ENCODE peak calls at places on chromosomes 7 and 10, in seven cellular contexts. G is psoas muscle; Q is CD4-positive, alpha-beta T cell; B is MM.1S; D is brain microvascular endothelial cell; J is IMR-90; H is progenitor cell of endocrine pancreas. S is an unnamed sample.

GRCh38 chr10:103592186-103593021 is 98.9 kb downstream of the NEURL1 start:
- DNase-seq in B (peak), Q (no peak), H (peak), G (peak), D (peak), J (peak), S (peak)

GRCh38 chr10:70041016-70041415 is 11.6 kb upstream of the MACROH2A2 start:
- DNase-seq in D (no peak), Q (no peak), J (no peak), B (no peak), G (no peak), H (no peak), S (no peak)

GRCh38 chr7:116439856-116440549 is 59.5 kb upstream of the CAV2 start:
- DNase-seq in D (peak), J (no peak), Q (no peak), H (no peak), G (no peak), B (no peak), S (no peak)

GRCh38 chr10:5583525-5584175 is 58.9 kb downstream of the CALML3 start:
- DNase-seq in Q (no peak), B (peak), G (no peak), J (no peak), D (no peak), H (no peak), S (peak)

GRCh38 chr10:77637474-77637985 is at the start of gene KCNMA1:
- DNase-seq in G (peak), J (no peak), B (peak), H (peak), Q (no peak), D (peak), S (no peak)

GRCh38 chr7:121211253-121211652 is 117.5 kb upstream of the WNT16 start:
- DNase-seq in B (no peak), D (no peak), G (no peak), J (no peak), Q (no peak), H (no peak), S (no peak)

GRCh38 chr7:23863209-23863798 is 153.3 kb downstream of the STK31 start:
- DNase-seq in H (no peak), Q (no peak), B (peak), G (no peak), J (peak), D (peak), S (peak)

GRCh38 chr10:93062499-93063216 is 2.1 kb downstream of the CYP26C1 start:
- DNase-seq in J (peak), B (peak), G (no peak), D (no peak), H (no peak), Q (no peak), S (no peak)

GRCh38 chr10:93098816-93099215 is 25.1 kb downstream of the CYP26A1 start:
- DNase-seq in B (no peak), Q (no peak), H (no peak), J (no peak), D (no peak), G (no peak), S (no peak)

GRCh38 chr7:128381161-128381821 is 19.8 kb upstream of the PRRT4 start:
- DNase-seq in J (no peak), D (no peak), G (no peak), H (no peak), B (peak), Q (no peak), S (peak)

GRCh38 chr7:18393465-18394118 is 102.0 kb upstream of the HDAC9 start:
- DNase-seq in J (no peak), H (no peak), D (no peak), G (no peak), B (no peak), Q (no peak), S (no peak)

GRCh38 chr7:73842248-73842895 is at the start of gene METTL27:
- DNase-seq in D (peak), J (peak), Q (peak), G (peak), H (peak), B (peak), S (peak)

GRCh38 chr7:111735661-111736323 is 173.5 kb upstream of the IMMP2L start:
- DNase-seq in D (peak), H (peak), G (no peak), Q (peak), B (peak), J (peak), S (peak)

GRCh38 chr7:56287429-56288138 is 171.4 kb upstream of the NUPR2 start:
- DNase-seq in Q (no peak), J (no peak), D (no peak), B (no peak), H (no peak), G (peak), S (no peak)

GRCh38 chr10:133162178-133162909 is 2.3 kb downstream of the KNDC1 start:
- DNase-seq in H (no peak), D (no peak), Q (no peak), G (no peak), B (no peak), J (no peak), S (peak)

GRCh38 chr10:116385994-116386809 is 41.4 kb upstream of the PNLIPRP3 start:
- DNase-seq in B (peak), D (peak), Q (no peak), H (no peak), G (no peak), J (peak), S (peak)

GRCh38 chr10:72561745-72562166 is 64.1 kb downstream of the MICU1 start:
- DNase-seq in G (no peak), Q (no peak), J (no peak), H (no peak), D (no peak), B (peak), S (no peak)

GRCh38 chr10:97612386-97612785 is 20.9 kb downstream of the MORN4 start:
- DNase-seq in G (no peak), J (peak), D (peak), B (peak), H (no peak), Q (no peak), S (peak)

GRCh38 chr7:39709029-39709428 is 85.7 kb downstream of the RALA start:
- DNase-seq in G (no peak), Q (no peak), J (no peak), H (no peak), D (no peak), B (no peak), S (no peak)

GRCh38 chr7:1065263-1066260 is 21.2 kb downstream of the GPR146 start:
- DNase-seq in G (peak), D (peak), B (peak), J (peak), H (peak), Q (peak), S (peak)

GRCh38 chr10:132131581-132132250 is 55.0 kb upstream of the DPYSL4 start:
- DNase-seq in D (no peak), J (no peak), G (peak), Q (no peak), B (no peak), H (no peak), S (no peak)

GRCh38 chr10:68261132-68261856 is 29.4 kb upstream of the ATOH7 start:
- DNase-seq in H (no peak), B (no peak), D (no peak), J (no peak), G (no peak), Q (no peak), S (no peak)

GRCh38 chr10:29646960-29647431 is 12.2 kb upstream of the SVIL start:
- DNase-seq in H (no peak), D (peak), Q (no peak), G (no peak), B (no peak), J (peak), S (no peak)

GRCh38 chr10:126917375-126917774 is 12.1 kb downstream of the DOCK1 start:
- DNase-seq in D (no peak), Q (no peak), J (no peak), B (no peak), G (no peak), H (no peak), S (no peak)

GRCh38 chr10:4051011-4051407 is 266.0 kb upstream of the KLF6 start:
- DNase-seq in H (no peak), J (peak), G (no peak), D (no peak), Q (no peak), B (no peak), S (no peak)

GRCh38 chr7:135712796-135713195 is 15.2 kb downstream of the SLC13A4 start:
- DNase-seq in G (no peak), J (no peak), Q (no peak), B (no peak), D (no peak), H (no peak), S (no peak)

GRCh38 chr7:73612598-73613269 is 11.6 kb downstream of the MLXIPL start:
- DNase-seq in J (peak), B (no peak), Q (no peak), D (peak), G (no peak), H (no peak), S (peak)

GRCh38 chr7:78523903-78524302 is 725.3 kb downstream of the PHTF2 start:
- DNase-seq in Q (no peak), D (no peak), H (no peak), J (no peak), G (no peak), B (no peak), S (no peak)

GRCh38 chr7:114153700-114154099 is 234.9 kb upstream of the PPP1R3A start:
- DNase-seq in H (no peak), B (no peak), G (no peak), J (no peak), D (no peak), Q (no peak), S (no peak)

GRCh38 chr7:69588773-69589172 is 9.5 kb upstream of the AUTS2 start:
- DNase-seq in D (no peak), G (no peak), J (no peak), B (no peak), H (no peak), Q (no peak), S (no peak)

GRCh38 chr7:140238778-140239652 is 62.2 kb upstream of the KDM7A start:
- DNase-seq in J (no peak), D (no peak), Q (no peak), B (no peak), H (no peak), G (no peak), S (peak)

GRCh38 chr7:149669121-149669818 is 104.1 kb downstream of the ZNF467 start:
- DNase-seq in H (no peak), J (peak), B (peak), Q (no peak), D (no peak), G (no peak), S (peak)

GRCh38 chr10:91514684-91515253 is 104.6 kb downstream of the HECTD2 start:
- DNase-seq in J (peak), B (no peak), G (no peak), H (no peak), Q (no peak), D (no peak), S (no peak)

GRCh38 chr10:107577226-107577625 is 412.7 kb upstream of the SORCS1 start:
- DNase-seq in J (no peak), Q (no peak), D (no peak), B (no peak), G (no peak), H (no peak), S (no peak)

GRCh38 chr10:48187713-48188541 is 86.6 kb downstream of the FRMPD2 start:
- DNase-seq in D (no peak), J (no peak), G (no peak), B (no peak), H (no peak), Q (no peak), S (no peak)

GRCh38 chr10:114393886-114394285 is 10.4 kb downstream of the AFAP1L2 start:
- DNase-seq in Q (no peak), D (no peak), J (no peak), B (no peak), G (no peak), H (no peak), S (no peak)

GRCh38 chr10:121240011-121240410 is 358.2 kb downstream of the FGFR2 start:
- DNase-seq in D (no peak), B (no peak), Q (no peak), G (no peak), J (no peak), H (no peak), S (peak)

GRCh38 chr10:104038958-104039752 is 46.5 kb downstream of the COL17A1 start:
- DNase-seq in Q (no peak), D (no peak), B (no peak), G (no peak), H (no peak), J (no peak), S (no peak)

GRCh38 chr7:70788276-70788675 is 343.7 kb upstream of the GALNT17 start:
- DNase-seq in B (no peak), Q (peak), G (no peak), H (no peak), J (no peak), D (no peak), S (no peak)
- TF ChIP-seq CTCF in B (no peak), Q (no peak), G (no peak), H (no peak), J (no peak), D (no peak), S (no peak)

GRCh38 chr7:87506243-87507180 is 31.0 kb upstream of the ABCB4 start:
- DNase-seq in H (no peak), B (peak), J (peak), G (no peak), Q (no peak), D (no peak), S (peak)
- TF ChIP-seq CTCF in H (peak), B (peak), J (peak), G (peak), Q (peak), D (peak), S (peak)

DNA sequence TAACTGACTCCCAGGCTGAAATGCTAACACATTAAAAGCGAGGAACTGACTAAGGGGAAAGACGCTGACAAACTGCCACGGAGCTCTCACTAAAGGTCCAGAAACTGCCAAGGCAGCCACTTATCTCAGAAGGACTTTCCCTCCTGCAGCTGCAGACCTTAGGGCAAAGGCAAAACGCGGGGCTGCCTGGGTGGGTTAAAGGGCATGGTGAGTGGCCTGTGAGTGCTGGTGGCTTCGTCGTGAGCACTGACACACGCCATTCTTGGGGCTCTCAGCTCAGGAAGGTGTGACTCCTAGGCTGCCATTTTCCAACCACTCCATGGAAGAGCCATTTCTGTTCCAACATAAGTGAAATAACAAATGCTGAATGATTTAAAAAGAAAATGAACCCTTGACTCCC is 232.5 kb downstream of the COBL start:
- DNase-seq in G (no peak), D (no peak), J (no peak), H (no peak), B (no peak), Q (no peak), S (no peak)
- TF ChIP-seq CTCF in G (no peak), D (no peak), J (no peak), H (no peak), B (no peak), Q (no peak), S (no peak)

GRCh38 chr7:47455872-47456185 is 126.1 kb downstream of the TNS3 start:
- DNase-seq in B (no peak), Q (no peak), D (no peak), G (no peak), H (no peak), J (no peak), S (no peak)
- TF ChIP-seq CTCF in B (no peak), Q (no peak), D (no peak), G (no peak), H (no peak), J (no peak), S (no peak)

DNA sequence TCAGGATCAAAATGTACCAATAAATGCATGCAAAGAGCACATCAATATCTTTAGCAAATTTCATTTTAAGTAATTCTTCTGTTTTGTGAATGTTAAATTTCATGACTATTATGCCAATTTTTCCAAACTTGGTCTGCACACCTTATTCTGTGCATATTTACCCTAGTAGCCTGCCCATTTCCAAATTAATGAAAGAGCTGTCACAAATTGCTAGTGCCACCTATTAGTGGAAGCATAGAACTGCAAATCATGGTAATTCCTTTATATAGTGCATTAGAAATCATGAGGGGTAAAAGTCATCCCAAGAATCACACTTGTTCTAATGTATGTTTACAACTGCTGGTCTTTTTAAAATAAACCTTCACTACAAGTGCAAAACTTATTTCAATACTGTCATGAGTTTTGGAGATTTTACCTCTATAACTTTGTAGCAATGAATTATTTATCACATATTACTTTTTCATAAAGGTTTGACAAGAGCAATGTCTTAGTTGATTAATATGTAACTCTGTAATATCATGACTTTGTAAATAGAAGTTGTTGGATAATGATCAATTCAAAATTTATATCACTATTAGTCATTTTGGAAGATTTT is 5.7 kb downstream of the SEMA3A start:
- DNase-seq in B (peak), D (no peak), J (peak), G (no peak), H (no peak), Q (no peak), S (peak)
- TF ChIP-seq CTCF in B (peak), D (peak), J (peak), G (no peak), H (peak), Q (peak), S (peak)

DNA sequence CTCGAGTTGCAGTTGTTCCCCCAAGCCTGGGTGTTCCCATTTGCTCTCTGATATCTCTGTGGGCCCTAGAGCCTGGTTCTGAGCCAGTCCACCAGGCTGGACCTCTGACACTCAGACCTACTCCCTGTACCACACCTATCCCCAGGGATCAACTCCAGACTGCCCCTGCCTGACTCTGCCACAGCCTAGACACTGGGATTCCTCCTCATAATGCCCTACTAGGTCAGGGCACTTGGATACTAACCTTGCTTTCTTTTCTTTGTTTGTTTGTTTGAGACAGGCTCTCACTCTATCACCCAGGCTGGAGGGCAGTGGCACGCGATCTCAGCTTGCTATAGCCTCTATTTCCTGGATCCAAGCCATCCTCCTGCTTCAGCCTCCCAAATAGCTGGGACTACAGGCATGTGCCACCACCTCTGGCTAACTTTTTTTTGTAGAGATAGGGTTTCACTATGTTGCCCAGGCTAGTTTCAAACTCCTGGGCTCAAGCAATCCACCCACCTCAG is 30.8 kb upstream of the PDCD4 start:
- DNase-seq in B (no peak), Q (no peak), H (no peak), D (no peak), G (no peak), J (no peak), S (no peak)
- TF ChIP-seq CTCF in B (no peak), Q (no peak), H (no peak), D (no peak), G (no peak), J (no peak), S (no peak)

DNA sequence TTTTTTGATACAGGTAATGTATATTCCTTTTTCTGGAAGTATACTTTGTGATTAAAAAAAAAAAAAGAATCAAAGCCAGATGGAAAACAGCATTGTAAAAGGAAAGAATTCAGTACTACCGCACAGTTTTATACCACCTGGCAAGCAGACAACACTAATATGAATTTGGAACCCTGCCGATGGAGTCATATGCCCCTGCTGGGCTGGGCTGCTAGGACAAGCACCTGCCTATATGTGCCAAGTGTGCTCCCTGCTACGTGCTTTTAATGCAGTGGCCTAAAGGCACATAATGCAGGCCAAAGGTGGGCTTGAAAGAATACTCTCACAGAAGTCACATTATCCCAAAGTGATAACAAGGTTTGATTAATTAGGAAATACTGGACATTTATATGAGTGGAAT is 29.8 kb upstream of the WAC start:
- DNase-seq in H (no peak), J (no peak), Q (no peak), G (no peak), B (no peak), D (no peak), S (peak)
- TF ChIP-seq CTCF in H (peak), J (no peak), Q (no peak), G (no peak), B (no peak), D (peak), S (peak)

GRCh38 chr10:13518076-13518692 is 10.6 kb downstream of the BEND7 start:
- DNase-seq in J (peak), D (peak), Q (no peak), G (no peak), H (no peak), B (no peak), S (no peak)
- TF ChIP-seq CTCF in J (peak), D (peak), Q (no peak), G (peak), H (peak), B (peak), S (no peak)

DNA sequence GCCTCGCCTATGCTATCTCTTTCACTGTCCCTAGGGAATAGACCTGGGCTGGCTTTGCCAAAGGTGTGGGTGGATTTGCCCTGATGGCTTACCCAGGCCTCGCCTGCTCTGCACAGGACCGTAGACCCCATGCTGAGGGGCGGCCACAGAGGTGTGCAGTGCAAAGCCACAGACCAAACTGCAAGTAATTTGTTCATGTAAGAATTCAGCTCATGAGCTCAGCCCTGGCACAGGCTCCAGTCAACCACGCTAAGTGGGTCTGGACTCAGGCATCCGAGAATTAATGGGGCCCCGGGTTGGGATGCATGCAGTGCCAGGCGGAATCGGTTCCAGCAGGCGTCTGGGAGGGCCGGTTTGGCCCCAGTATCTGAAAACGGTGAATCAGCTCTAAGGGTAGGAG is 445.2 kb downstream of the DNAJB6 start:
- DNase-seq in J (no peak), G (no peak), Q (no peak), H (no peak), B (no peak), D (no peak), S (no peak)
- TF ChIP-seq CTCF in J (no peak), G (no peak), Q (no peak), H (no peak), B (no peak), D (no peak), S (no peak)